ENCODE peak calls at places on chromosome 10, in four cellular contexts. H, M, F and Q are unnamed samples.

GRCh38 chr10:86969421-86970041 is 1.2 kb downstream of the ADIRF start:
- DNase-seq in H (no peak), M (peak; percentile 57), F (no peak), Q (no peak)

GRCh38 chr10:7610017-7610416 is 56.7 kb downstream of the ITIH5 start:
- DNase-seq in H (no peak), M (no peak), F (no peak), Q (no peak)

GRCh38 chr10:112191791-112192190 is 8.2 kb upstream of the GPAM start:
- DNase-seq in H (no peak), M (no peak), F (no peak), Q (no peak)

GRCh38 chr10:76784076-76784475 is 853.5 kb downstream of the KCNMA1 start:
- DNase-seq in H (no peak), M (no peak), F (no peak), Q (no peak)

GRCh38 chr10:5198386-5198785 is 1.7 kb downstream of the AKR1C4 start:
- DNase-seq in H (no peak), M (peak; percentile 6), F (no peak), Q (no peak)

GRCh38 chr10:78547397-78547796 is 513.7 kb downstream of the RPS24 start:
- DNase-seq in H (no peak), M (no peak), F (no peak), Q (no peak)

GRCh38 chr10:69715156-69715898 is 85.3 kb downstream of the FAM241B start:
- DNase-seq in H (no peak), M (peak; percentile 59), F (no peak), Q (no peak)

GRCh38 chr10:119022846-119023552 is 6.5 kb upstream of the NANOS1 start:
- DNase-seq in H (no peak), M (peak; percentile 58), F (no peak), Q (no peak)

GRCh38 chr10:116627386-116627933 is 6.7 kb downstream of the PNLIPRP2 start:
- DNase-seq in H (no peak), M (no peak), F (no peak), Q (no peak)